ENCODE peak calls at places on chromosomes 4 and X, in six cellular contexts. D is cardiac fibroblast, K is AG10803, U is prostate gland, R is fibroblast of pulmonary artery, M is kidney. O is an unnamed sample.

GRCh38 chr4:12692815-12693214 is 791.3 kb downstream of the RAB28 start:
- DNase-seq in D (peak), K (no peak), U (no peak), R (peak), M (no peak), O (peak)

GRCh38 chr4:30867427-30867826 is 147.3 kb downstream of the PCDH7 start:
- DNase-seq in D (no peak), K (no peak), U (peak), R (no peak), M (no peak), O (no peak)

GRCh38 chrX:133985164-133986007 is at the start of gene GPC3:
- DNase-seq in D (peak), K (no peak), U (peak), R (peak), M (peak), O (no peak)

GRCh38 chr4:62145276-62145675 is 945.1 kb downstream of the ADGRL3 start:
- DNase-seq in D (peak), K (no peak), U (no peak), R (peak), M (no peak), O (no peak)

GRCh38 chrX:23871905-23872546 is 35.7 kb downstream of the APOO start:
- DNase-seq in D (no peak), K (no peak), U (no peak), R (no peak), M (no peak), O (no peak)

GRCh38 chr4:149896428-149896827 is 80.8 kb upstream of the IQCM start:
- DNase-seq in D (peak), K (peak), U (no peak), R (peak), M (no peak), O (peak)

GRCh38 chr4:128916832-128917231 is 107.3 kb downstream of the JADE1 start:
- DNase-seq in D (no peak), K (no peak), U (no peak), R (no peak), M (no peak), O (no peak)

GRCh38 chr4:179666226-179666625 is 2224.0 kb upstream of the AGA start:
- DNase-seq in D (no peak), K (no peak), U (no peak), R (no peak), M (no peak), O (no peak)

GRCh38 chr4:88533937-88534750 is 10.6 kb upstream of the PYURF start:
- DNase-seq in D (peak), K (peak), U (no peak), R (peak), M (no peak), O (no peak)

GRCh38 chrX:10819973-10820372 is 199.6 kb upstream of the MID1 start:
- DNase-seq in D (no peak), K (no peak), U (no peak), R (no peak), M (no peak), O (no peak)

GRCh38 chrX:43551590-43551989 is 104.5 kb upstream of the MAOA start:
- DNase-seq in D (no peak), K (no peak), U (no peak), R (peak), M (peak), O (no peak)

GRCh38 chrX:40816906-40817305 is 81.6 kb upstream of the MED14 start:
- DNase-seq in D (no peak), K (no peak), U (no peak), R (no peak), M (no peak), O (no peak)

GRCh38 chrX:151713859-151714258 is 2.0 kb upstream of the FATE1 start:
- DNase-seq in D (peak), K (no peak), U (no peak), R (peak), M (no peak), O (no peak)

GRCh38 chr4:170398228-170398627 is 308.5 kb upstream of the AADAT start:
- DNase-seq in D (no peak), K (no peak), U (no peak), R (no peak), M (no peak), O (no peak)

GRCh38 chr4:5998333-5998936 is 19.8 kb downstream of the C4orf50 start:
- DNase-seq in D (peak), K (peak), U (peak), R (peak), M (peak), O (peak)

GRCh38 chrX:40102393-40103381 is 4.9 kb upstream of the BCOR start:
- DNase-seq in D (no peak), K (no peak), U (no peak), R (no peak), M (peak), O (no peak)

GRCh38 chr4:156779046-156779445 is 192.6 kb downstream of the PDGFC start:
- DNase-seq in D (peak), K (peak), U (no peak), R (peak), M (no peak), O (no peak)

GRCh38 chr4:67725981-67726380 is 25.0 kb upstream of the UBA6 start:
- DNase-seq in D (no peak), K (peak), U (no peak), R (peak), M (no peak), O (no peak)

GRCh38 chrX:21658746-21659145 is 616 bp upstream of the KLHL34 start:
- DNase-seq in D (no peak), K (no peak), U (no peak), R (no peak), M (no peak), O (no peak)

GRCh38 chrX:103831342-103831802 is 685 bp downstream of the RAB9B start:
- DNase-seq in D (no peak), K (no peak), U (no peak), R (peak), M (no peak), O (no peak)

GRCh38 chr4:78439328-78439727 is 112.2 kb upstream of the ANXA3 start:
- DNase-seq in D (no peak), K (no peak), U (no peak), R (no peak), M (no peak), O (no peak)

GRCh38 chr4:147924604-147925412 is 192.9 kb downstream of the ARHGAP10 start:
- DNase-seq in D (peak), K (peak), U (peak), R (peak), M (no peak), O (no peak)

GRCh38 chr4:55931833-55932232 is 16.9 kb upstream of the CEP135 start:
- DNase-seq in D (peak), K (peak), U (no peak), R (peak), M (no peak), O (no peak)

GRCh38 chr4:83110970-83111369 is 3.6 kb downstream of the PLAC8 start:
- DNase-seq in D (no peak), K (no peak), U (no peak), R (no peak), M (no peak), O (no peak)

GRCh38 chr4:88779431-88779830 is 81.8 kb upstream of the NAP1L5 start:
- DNase-seq in D (peak), K (peak), U (no peak), R (peak), M (no peak), O (peak)

GRCh38 chrX:21802844-21803243 is 36.6 kb upstream of the MBTPS2 start:
- DNase-seq in D (no peak), K (no peak), U (no peak), R (no peak), M (no peak), O (no peak)

GRCh38 chrX:141176586-141177451 is at the start of gene LDOC1:
- DNase-seq in D (peak), K (peak), U (peak), R (peak), M (peak), O (no peak)

GRCh38 chrX:54447461-54447860 is 7.3 kb downstream of the TSR2 start:
- DNase-seq in D (peak), K (peak), U (no peak), R (peak), M (no peak), O (no peak)

GRCh38 chr4:145907363-145907762 is 31.3 kb downstream of the ZNF827 start:
- DNase-seq in D (no peak), K (peak), U (no peak), R (no peak), M (no peak), O (no peak)

GRCh38 chr4:184147858-184148799 is 69.5 kb downstream of the ENPP6 start:
- DNase-seq in D (peak), K (peak), U (no peak), R (no peak), M (no peak), O (no peak)

GRCh38 chr4:10333942-10334341 is 123.3 kb downstream of the ZNF518B start:
- DNase-seq in D (no peak), K (peak), U (no peak), R (no peak), M (no peak), O (no peak)

GRCh38 chrX:1412551-1413161 is 20.7 kb upstream of the SLC25A6 start:
- DNase-seq in D (no peak), K (no peak), U (no peak), R (no peak), M (peak), O (no peak)

GRCh38 chr4:177596035-177596434 is 153.8 kb upstream of the AGA start:
- DNase-seq in D (peak), K (peak), U (no peak), R (peak), M (no peak), O (peak)

GRCh38 chr4:124873361-124874171 is 161.0 kb upstream of the ANKRD50 start:
- DNase-seq in D (no peak), K (no peak), U (no peak), R (no peak), M (no peak), O (no peak)

GRCh38 chrX:18574591-18574990 is 97.3 kb downstream of the RS1 start:
- DNase-seq in D (peak), K (peak), U (no peak), R (peak), M (no peak), O (peak)

GRCh38 chr4:5890063-5890727 is 2.7 kb downstream of the CRMP1 start:
- DNase-seq in D (no peak), K (no peak), U (no peak), R (no peak), M (no peak), O (no peak)

GRCh38 chr4:10204401-10205058 is 87.9 kb upstream of the WDR1 start:
- DNase-seq in D (peak), K (peak), U (no peak), R (peak), M (no peak), O (no peak)

GRCh38 chr4:82865592-82865991 is 25.4 kb downstream of the SEC31A start:
- DNase-seq in D (peak), K (peak), U (no peak), R (peak), M (no peak), O (peak)

GRCh38 chr4:1050486-1051213 is 39.2 kb downstream of the FGFRL1 start:
- DNase-seq in D (peak), K (no peak), U (no peak), R (no peak), M (peak), O (no peak)

GRCh38 chr4:1051472-1051871 is 40.0 kb downstream of the FGFRL1 start:
- DNase-seq in D (no peak), K (peak), U (no peak), R (no peak), M (no peak), O (no peak)

GRCh38 chr4:1055721-1056590 is 44.5 kb downstream of the FGFRL1 start:
- DNase-seq in D (peak), K (peak), U (peak), R (peak), M (peak), O (no peak)

GRCh38 chr4:1052231-1052671 is 40.8 kb downstream of the FGFRL1 start:
- DNase-seq in D (no peak), K (no peak), U (no peak), R (no peak), M (peak), O (no peak)

GRCh38 chr4:1053080-1053661 is 41.7 kb downstream of the FGFRL1 start:
- DNase-seq in D (peak), K (peak), U (no peak), R (peak), M (peak), O (no peak)
- H3K4me3 ChIP-seq in D (no peak), K (peak), U (no peak), R (no peak), M (peak), O (no peak)

GRCh38 chr4:140049024-140049923 is 104.7 kb downstream of the MAML3 start:
- DNase-seq in D (peak), K (peak), U (peak), R (peak), M (no peak), O (no peak)
- TF ChIP-seq CTCF in D (no peak), K (no peak), U (peak), R (no peak), M (peak), O (peak)

DNA sequence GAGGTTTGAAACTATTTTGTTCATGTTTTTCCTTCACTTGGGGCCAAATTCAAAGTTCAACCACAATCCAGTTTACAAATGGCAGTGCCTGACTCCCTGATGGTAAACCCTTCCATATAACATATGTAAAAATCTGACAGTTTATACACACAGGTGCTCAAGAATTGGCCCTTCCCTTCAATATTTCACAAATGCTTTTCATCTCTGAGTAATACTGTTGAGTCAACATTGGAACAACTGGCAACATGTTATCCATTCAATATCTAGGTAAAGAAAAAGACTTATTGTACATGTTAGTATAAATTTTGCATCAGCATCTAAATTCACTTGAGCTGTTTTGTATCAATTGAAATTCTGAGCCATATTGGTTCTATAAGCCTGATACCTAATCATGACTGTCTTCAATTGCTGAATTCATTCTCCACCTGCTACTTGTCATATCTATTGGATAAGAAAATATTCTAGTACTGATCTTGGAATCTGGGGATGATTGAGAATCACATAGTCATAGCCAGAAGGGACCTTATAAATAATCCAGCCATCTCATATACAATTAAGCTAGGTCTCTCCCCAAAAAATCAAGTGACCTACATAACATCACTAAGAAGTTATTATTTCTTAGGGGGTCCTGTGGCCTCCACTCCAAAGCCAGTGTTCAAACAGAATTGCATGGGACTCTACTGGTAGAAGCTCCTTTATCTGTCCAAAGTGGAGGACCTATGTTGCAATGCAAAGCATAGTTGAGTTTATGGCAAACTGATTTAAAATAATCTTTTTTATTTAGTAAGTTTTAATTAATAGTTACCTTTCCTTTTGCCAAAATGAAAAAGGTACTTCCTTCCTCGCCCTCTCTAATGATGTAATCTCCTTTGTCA is 61.9 kb downstream of the PRKG2 start:
- DNase-seq in D (no peak), K (no peak), U (no peak), R (no peak), M (no peak), O (no peak)
- H3K4me3 ChIP-seq in D (no peak), K (no peak), U (no peak), R (no peak), M (no peak), O (no peak)

GRCh38 chrX:78957049-78957767 is 12.0 kb downstream of the P2RY10 start:
- DNase-seq in D (no peak), K (no peak), U (no peak), R (no peak), M (no peak), O (no peak)
- TF ChIP-seq CTCF in D (no peak), K (no peak), U (no peak), R (no peak), M (no peak), O (no peak)

GRCh38 chrX:107119281-107119680 is 659 bp upstream of the RBM41 start:
- DNase-seq in D (no peak), K (no peak), U (no peak), R (no peak), M (no peak), O (no peak)
- H3K4me3 ChIP-seq in D (no peak), K (no peak), U (no peak), R (no peak), M (peak), O (no peak)

DNA sequence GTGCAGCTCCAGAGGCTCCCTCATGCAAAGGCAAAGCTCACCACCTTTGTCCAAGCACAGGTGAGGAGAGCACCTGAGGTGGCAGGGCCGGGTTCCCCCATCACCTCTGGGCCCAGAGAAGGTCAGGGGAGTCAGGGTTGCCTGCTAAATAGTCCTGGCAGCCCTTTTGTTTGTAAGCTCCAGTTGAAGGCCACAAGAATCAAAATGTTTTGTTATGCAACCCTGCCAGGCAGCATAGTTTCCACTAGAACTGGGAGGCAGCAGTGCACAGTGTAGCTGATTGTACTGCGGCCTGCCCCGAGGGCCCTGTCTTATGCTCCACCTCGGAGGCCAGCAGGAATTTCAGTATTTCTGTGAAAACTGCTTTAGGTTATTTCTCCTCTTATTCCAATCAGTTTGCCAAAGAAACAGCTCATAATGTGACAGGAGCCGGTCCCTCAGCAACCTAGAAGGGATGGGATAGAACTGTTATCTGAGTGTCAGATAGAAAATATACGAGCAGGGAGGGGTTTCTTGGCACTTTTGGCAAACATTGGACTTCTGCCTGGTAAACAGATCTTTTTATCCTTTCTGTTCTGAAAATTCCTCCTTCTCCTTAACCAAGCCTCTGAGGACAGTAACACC is 93.7 kb downstream of the LNX1 start:
- DNase-seq in D (peak), K (peak), U (no peak), R (peak), M (no peak), O (no peak)
- TF ChIP-seq CTCF in D (no peak), K (peak), U (no peak), R (peak), M (no peak), O (no peak)

GRCh38 chr4:7823416-7823824 is 116.2 kb downstream of the AFAP1 start:
- DNase-seq in D (peak), K (peak), U (no peak), R (peak), M (peak), O (no peak)
- H3K4me3 ChIP-seq in D (no peak), K (no peak), U (no peak), R (no peak), M (no peak), O (no peak)